ENCODE peak calls at places on chromosomes 6 and 20, in ten cellular contexts. A, T, S, M, D, F, G, V, J and U are unnamed samples.

GRCh38 chr6:14882394-14883073 is 363.3 kb upstream of the JARID2 start:
- DNase-seq in M (peak), G (no peak), T (no peak), S (no peak), V (no peak), J (no peak), F (peak), A (no peak), D (no peak), U (no peak)

GRCh38 chr6:37303891-37304503 is 46.1 kb upstream of the TMEM217 start:
- DNase-seq in D (peak), J (no peak), A (peak), T (no peak), G (peak), S (no peak), F (peak), M (peak), V (no peak), U (peak)

GRCh38 chr20:36084897-36085617 is 69.5 kb upstream of the EPB41L1 start:
- DNase-seq in J (no peak), T (no peak), V (no peak), F (no peak), A (peak), D (no peak), S (no peak), M (no peak), G (no peak), U (no peak)

GRCh38 chr6:141077355-141078333 is 1055.1 kb upstream of the GJE1 start:
- DNase-seq in D (no peak), V (no peak), F (no peak), G (peak), S (no peak), M (no peak), A (peak), T (no peak), J (no peak), U (peak)

GRCh38 chr20:25215521-25215920 is 20.0 kb downstream of the ENTPD6 start:
- DNase-seq in F (no peak), S (no peak), G (no peak), A (no peak), J (no peak), D (no peak), M (no peak), V (no peak), T (no peak), U (no peak)

GRCh38 chr20:22690616-22691179 is 106.3 kb upstream of the FOXA2 start:
- DNase-seq in J (no peak), G (no peak), A (no peak), V (no peak), S (no peak), D (no peak), T (no peak), F (no peak), M (no peak), U (no peak)

GRCh38 chr6:21587925-21588811 is 5.4 kb upstream of the SOX4 start:
- DNase-seq in M (peak), D (peak), S (no peak), V (no peak), F (no peak), J (peak), G (peak), T (peak), A (peak), U (peak)

GRCh38 chr6:41801380-41801779 is 13.9 kb downstream of the TOMM6 start:
- DNase-seq in A (no peak), T (no peak), F (peak), G (no peak), M (peak), V (no peak), D (no peak), J (no peak), S (no peak), U (no peak)

GRCh38 chr6:35432291-35432690 is 19.8 kb upstream of the FANCE start:
- DNase-seq in M (no peak), G (no peak), F (no peak), J (no peak), D (no peak), T (no peak), V (no peak), A (no peak), S (no peak), U (no peak)

GRCh38 chr6:85920782-85921181 is 278.1 kb upstream of the SYNCRIP start:
- DNase-seq in D (no peak), J (no peak), A (no peak), G (no peak), F (no peak), M (no peak), S (no peak), T (no peak), V (no peak), U (no peak)

GRCh38 chr6:82185948-82186347 is 61.6 kb downstream of the IBTK start:
- DNase-seq in M (no peak), S (no peak), V (no peak), A (no peak), D (no peak), G (no peak), F (peak), J (no peak), T (no peak), U (no peak)

GRCh38 chr6:134007077-134007476 is 45.3 kb downstream of the SLC2A12 start:
- DNase-seq in S (no peak), D (no peak), V (no peak), F (no peak), A (no peak), G (no peak), T (no peak), M (no peak), J (no peak), U (no peak)

GRCh38 chr20:52683761-52684160 is 288.4 kb upstream of the TSHZ2 start:
- DNase-seq in G (no peak), J (no peak), D (no peak), M (no peak), S (no peak), A (no peak), F (no peak), V (no peak), T (no peak), U (no peak)

GRCh38 chr6:154865291-154865690 is 129.8 kb upstream of the TIAM2 start:
- DNase-seq in G (no peak), J (no peak), S (no peak), D (no peak), V (no peak), F (no peak), T (no peak), M (peak), A (no peak), U (no peak)

GRCh38 chr6:160973856-160974255 is 17.7 kb upstream of the MAP3K4 start:
- DNase-seq in A (no peak), J (no peak), D (no peak), S (no peak), T (no peak), M (peak), V (no peak), F (no peak), G (no peak), U (no peak)

GRCh38 chr6:138590796-138591709 is 91.8 kb upstream of the NHSL1 start:
- DNase-seq in T (peak), V (no peak), D (peak), J (peak), A (peak), F (peak), G (peak), M (peak), S (no peak), U (peak)

GRCh38 chr20:19934792-19935491 is 82.2 kb upstream of the NAA20 start:
- DNase-seq in D (peak), A (peak), S (no peak), J (peak), G (no peak), T (no peak), M (no peak), F (no peak), V (no peak), U (no peak)

GRCh38 chr6:49606696-49607390 is 29.8 kb downstream of the RHAG start:
- DNase-seq in F (peak), J (no peak), M (peak), S (no peak), V (no peak), T (peak), D (peak), A (peak), G (peak), U (peak)

GRCh38 chr6:73722318-73723060 is 26.5 kb downstream of the CD109 start:
- DNase-seq in F (no peak), V (no peak), T (no peak), G (peak), A (no peak), M (peak), D (no peak), J (no peak), S (no peak), U (no peak)

GRCh38 chr20:52305843-52306242 is 114.3 kb upstream of the ZFP64 start:
- DNase-seq in A (no peak), G (peak), M (no peak), F (no peak), J (no peak), V (no peak), D (no peak), T (no peak), S (no peak), U (no peak)

GRCh38 chr6:9064156-9064555 is 628.8 kb upstream of the SLC35B3 start:
- DNase-seq in J (no peak), D (no peak), S (no peak), V (no peak), T (no peak), F (no peak), G (no peak), M (no peak), A (no peak), U (no peak)

GRCh38 chr20:2140561-2140960 is 38.9 kb downstream of the STK35 start:
- DNase-seq in A (no peak), D (peak), F (no peak), T (no peak), J (peak), S (no peak), G (no peak), V (no peak), M (peak), U (no peak)

GRCh38 chr6:85747654-85748053 is 105.0 kb upstream of the SYNCRIP start:
- DNase-seq in V (no peak), T (no peak), S (no peak), G (no peak), A (no peak), J (no peak), D (no peak), M (peak), F (no peak), U (no peak)

GRCh38 chr20:53748821-53749402 is 155.3 kb upstream of the ZNF217 start:
- DNase-seq in A (no peak), T (no peak), F (peak), G (peak), S (no peak), D (no peak), J (no peak), M (peak), V (no peak), U (no peak)

GRCh38 chr6:132931937-132932336 is 117.6 kb downstream of the RPS12 start:
- DNase-seq in S (no peak), T (no peak), A (no peak), D (no peak), V (no peak), G (no peak), F (peak), M (peak), J (no peak), U (no peak)

GRCh38 chr20:50416269-50416863 is 93.8 kb upstream of the PTPN1 start:
- DNase-seq in J (no peak), S (no peak), F (no peak), T (no peak), G (no peak), A (no peak), D (peak), V (no peak), M (no peak), U (no peak)

GRCh38 chr6:32991972-32992371 is 17.4 kb downstream of the HLA-DOA start:
- DNase-seq in T (no peak), J (no peak), G (no peak), M (no peak), F (no peak), A (no peak), D (no peak), S (no peak), V (no peak), U (no peak)

GRCh38 chr6:90859612-90860011 is 272.7 kb upstream of the MAP3K7 start:
- DNase-seq in A (no peak), F (no peak), M (no peak), S (no peak), T (no peak), D (no peak), V (no peak), G (no peak), J (no peak), U (peak)

GRCh38 chr6:74356385-74356784 is 660.4 kb downstream of the CD109 start:
- DNase-seq in S (no peak), F (no peak), M (peak), T (peak), V (no peak), A (peak), J (no peak), D (no peak), G (no peak), U (no peak)

GRCh38 chr20:25494506-25495188 is 87.2 kb downstream of the GINS1 start:
- DNase-seq in V (no peak), S (no peak), M (no peak), A (no peak), J (no peak), F (no peak), G (no peak), D (no peak), T (no peak), U (no peak)